ENCODE peak calls at places on chromosomes 16 and 17, in seven cellular contexts. One of them, this sample, is unnamed.

GRCh38 chr17:80124351-80124981 is 22.5 kb downstream of the EIF4A3 start:
- DNase-seq in amygdala: no peak
- DNase-seq in amniotic stem cell: no peak
- DNase-seq in hepatic stellate cell: peak; percentile 29
- DNase-seq in stimulated activated CD4-positive, alpha-beta T cell treated with anti-CD3 and anti-CD28 coated beads, Interleukin-2, amount 100 ng/mL, for 48 hours: no peak
- DNase-seq in kidney: no peak
- DNase-seq in Caco-2: peak; percentile 74
- DNase-seq in this sample: peak; percentile 54

GRCh38 chr17:78422872-78423588 is 44.6 kb downstream of the PGS1 start:
- DNase-seq in amygdala: no peak
- DNase-seq in amniotic stem cell: no peak
- DNase-seq in hepatic stellate cell: no peak
- DNase-seq in stimulated activated CD4-positive, alpha-beta T cell treated with anti-CD3 and anti-CD28 coated beads, Interleukin-2, amount 100 ng/mL, for 48 hours: no peak
- DNase-seq in kidney: no peak
- DNase-seq in Caco-2: no peak
- DNase-seq in this sample: no peak

GRCh38 chr17:17757391-17757791 is 76.1 kb downstream of the RAI1 start:
- DNase-seq in amygdala: no peak
- DNase-seq in amniotic stem cell: no peak
- DNase-seq in hepatic stellate cell: no peak
- DNase-seq in stimulated activated CD4-positive, alpha-beta T cell treated with anti-CD3 and anti-CD28 coated beads, Interleukin-2, amount 100 ng/mL, for 48 hours: no peak
- DNase-seq in kidney: peak; percentile 52
- DNase-seq in Caco-2: no peak
- DNase-seq in this sample: no peak

GRCh38 chr17:17685775-17686291 is 4.6 kb downstream of the RAI1 start:
- DNase-seq in amygdala: no peak
- DNase-seq in amniotic stem cell: peak; percentile 59
- DNase-seq in hepatic stellate cell: peak; percentile 73
- DNase-seq in stimulated activated CD4-positive, alpha-beta T cell treated with anti-CD3 and anti-CD28 coated beads, Interleukin-2, amount 100 ng/mL, for 48 hours: no peak
- DNase-seq in kidney: no peak
- DNase-seq in Caco-2: no peak
- DNase-seq in this sample: no peak

GRCh38 chr17:30235386-30236296 is at the start of gene SLC6A4:
- DNase-seq in amygdala: no peak
- DNase-seq in amniotic stem cell: no peak
- DNase-seq in hepatic stellate cell: peak; percentile 49
- DNase-seq in stimulated activated CD4-positive, alpha-beta T cell treated with anti-CD3 and anti-CD28 coated beads, Interleukin-2, amount 100 ng/mL, for 48 hours: no peak
- DNase-seq in kidney: no peak
- DNase-seq in Caco-2: peak; percentile 77
- DNase-seq in this sample: peak; percentile 76

GRCh38 chr17:10125761-10126553 is 72.4 kb downstream of the GAS7 start:
- DNase-seq in amygdala: no peak
- DNase-seq in amniotic stem cell: no peak
- DNase-seq in hepatic stellate cell: no peak
- DNase-seq in stimulated activated CD4-positive, alpha-beta T cell treated with anti-CD3 and anti-CD28 coated beads, Interleukin-2, amount 100 ng/mL, for 48 hours: no peak
- DNase-seq in kidney: peak; percentile 47
- DNase-seq in Caco-2: no peak
- DNase-seq in this sample: peak; percentile 70

GRCh38 chr17:78478757-78479297 is 98.4 kb downstream of the DNAH17 start:
- DNase-seq in amygdala: no peak
- DNase-seq in amniotic stem cell: no peak
- DNase-seq in hepatic stellate cell: no peak
- DNase-seq in stimulated activated CD4-positive, alpha-beta T cell treated with anti-CD3 and anti-CD28 coated beads, Interleukin-2, amount 100 ng/mL, for 48 hours: no peak
- DNase-seq in kidney: no peak
- DNase-seq in Caco-2: no peak
- DNase-seq in this sample: no peak

GRCh38 chr16:70790815-70791214 is 10.1 kb downstream of the VAC14 start:
- DNase-seq in amygdala: no peak
- DNase-seq in amniotic stem cell: no peak
- DNase-seq in hepatic stellate cell: no peak
- DNase-seq in stimulated activated CD4-positive, alpha-beta T cell treated with anti-CD3 and anti-CD28 coated beads, Interleukin-2, amount 100 ng/mL, for 48 hours: no peak
- DNase-seq in kidney: no peak
- DNase-seq in Caco-2: no peak
- DNase-seq in this sample: no peak

GRCh38 chr16:89720520-89720858 is 209 bp downstream of the VPS9D1 start:
- DNase-seq in amygdala: peak; percentile 42
- DNase-seq in amniotic stem cell: no peak
- DNase-seq in hepatic stellate cell: no peak
- DNase-seq in stimulated activated CD4-positive, alpha-beta T cell treated with anti-CD3 and anti-CD28 coated beads, Interleukin-2, amount 100 ng/mL, for 48 hours: no peak
- DNase-seq in kidney: peak; percentile 86
- DNase-seq in Caco-2: peak; percentile 81
- DNase-seq in this sample: no peak

GRCh38 chr17:50533720-50534148 is 1.2 kb downstream of the EPN3 start:
- DNase-seq in amygdala: peak; percentile 37
- DNase-seq in amniotic stem cell: no peak
- DNase-seq in hepatic stellate cell: no peak
- DNase-seq in stimulated activated CD4-positive, alpha-beta T cell treated with anti-CD3 and anti-CD28 coated beads, Interleukin-2, amount 100 ng/mL, for 48 hours: no peak
- DNase-seq in kidney: peak; percentile 86
- DNase-seq in Caco-2: no peak
- DNase-seq in this sample: no peak

GRCh38 chr16:48013476-48013875 is 142.3 kb downstream of the ABCC12 start:
- DNase-seq in amygdala: no peak
- DNase-seq in amniotic stem cell: no peak
- DNase-seq in hepatic stellate cell: no peak
- DNase-seq in stimulated activated CD4-positive, alpha-beta T cell treated with anti-CD3 and anti-CD28 coated beads, Interleukin-2, amount 100 ng/mL, for 48 hours: no peak
- DNase-seq in kidney: no peak
- DNase-seq in Caco-2: no peak
- DNase-seq in this sample: no peak

GRCh38 chr16:85054948-85055502 is 27.4 kb downstream of the KIAA0513 start:
- DNase-seq in amygdala: no peak
- DNase-seq in amniotic stem cell: no peak
- DNase-seq in hepatic stellate cell: no peak
- DNase-seq in stimulated activated CD4-positive, alpha-beta T cell treated with anti-CD3 and anti-CD28 coated beads, Interleukin-2, amount 100 ng/mL, for 48 hours: no peak
- DNase-seq in kidney: no peak
- DNase-seq in Caco-2: no peak
- DNase-seq in this sample: no peak

GRCh38 chr16:964696-965395 is 5.9 kb downstream of the LMF1 start:
- DNase-seq in amygdala: no peak
- DNase-seq in amniotic stem cell: no peak
- DNase-seq in hepatic stellate cell: no peak
- DNase-seq in stimulated activated CD4-positive, alpha-beta T cell treated with anti-CD3 and anti-CD28 coated beads, Interleukin-2, amount 100 ng/mL, for 48 hours: peak; percentile 67
- DNase-seq in kidney: peak; percentile 56
- DNase-seq in Caco-2: no peak
- DNase-seq in this sample: no peak

GRCh38 chr17:19424934-19425868 is 14.2 kb downstream of the RNF112 start:
- DNase-seq in amygdala: no peak
- DNase-seq in amniotic stem cell: no peak
- DNase-seq in hepatic stellate cell: no peak
- DNase-seq in stimulated activated CD4-positive, alpha-beta T cell treated with anti-CD3 and anti-CD28 coated beads, Interleukin-2, amount 100 ng/mL, for 48 hours: no peak
- DNase-seq in kidney: no peak
- DNase-seq in Caco-2: no peak
- DNase-seq in this sample: no peak

GRCh38 chr17:29243792-29244191 is 2.9 kb upstream of the CRYBA1 start:
- DNase-seq in amygdala: no peak
- DNase-seq in amniotic stem cell: no peak
- DNase-seq in hepatic stellate cell: peak; percentile 35
- DNase-seq in stimulated activated CD4-positive, alpha-beta T cell treated with anti-CD3 and anti-CD28 coated beads, Interleukin-2, amount 100 ng/mL, for 48 hours: no peak
- DNase-seq in kidney: no peak
- DNase-seq in Caco-2: peak; percentile 35
- DNase-seq in this sample: no peak

GRCh38 chr17:65515959-65516948 is 45.2 kb downstream of the AXIN2 start:
- DNase-seq in amygdala: no peak
- DNase-seq in amniotic stem cell: no peak
- DNase-seq in hepatic stellate cell: no peak
- DNase-seq in stimulated activated CD4-positive, alpha-beta T cell treated with anti-CD3 and anti-CD28 coated beads, Interleukin-2, amount 100 ng/mL, for 48 hours: no peak
- DNase-seq in kidney: no peak
- DNase-seq in Caco-2: peak; percentile 76
- DNase-seq in this sample: peak; percentile 78

GRCh38 chr17:56347646-56348045 is 194.4 kb downstream of the ANKFN1 start:
- DNase-seq in amygdala: no peak
- DNase-seq in amniotic stem cell: no peak
- DNase-seq in hepatic stellate cell: no peak
- DNase-seq in stimulated activated CD4-positive, alpha-beta T cell treated with anti-CD3 and anti-CD28 coated beads, Interleukin-2, amount 100 ng/mL, for 48 hours: no peak
- DNase-seq in kidney: no peak
- DNase-seq in Caco-2: no peak
- DNase-seq in this sample: no peak

GRCh38 chr17:31480904-31481782 is 89.7 kb downstream of the RAB11FIP4 start:
- DNase-seq in amygdala: no peak
- DNase-seq in amniotic stem cell: no peak
- DNase-seq in hepatic stellate cell: no peak
- DNase-seq in stimulated activated CD4-positive, alpha-beta T cell treated with anti-CD3 and anti-CD28 coated beads, Interleukin-2, amount 100 ng/mL, for 48 hours: no peak
- DNase-seq in kidney: no peak
- DNase-seq in Caco-2: no peak
- DNase-seq in this sample: no peak

GRCh38 chr16:88759245-88759975 is 25.6 kb downstream of the PIEZO1 start:
- DNase-seq in amygdala: no peak
- DNase-seq in amniotic stem cell: no peak
- DNase-seq in hepatic stellate cell: peak; percentile 69
- DNase-seq in stimulated activated CD4-positive, alpha-beta T cell treated with anti-CD3 and anti-CD28 coated beads, Interleukin-2, amount 100 ng/mL, for 48 hours: no peak
- DNase-seq in kidney: no peak
- DNase-seq in Caco-2: no peak
- DNase-seq in this sample: no peak

GRCh38 chr16:15510992-15511391 is 76.6 kb downstream of the BMERB1 start:
- DNase-seq in amygdala: no peak
- DNase-seq in amniotic stem cell: no peak
- DNase-seq in hepatic stellate cell: no peak
- DNase-seq in stimulated activated CD4-positive, alpha-beta T cell treated with anti-CD3 and anti-CD28 coated beads, Interleukin-2, amount 100 ng/mL, for 48 hours: no peak
- DNase-seq in kidney: no peak
- DNase-seq in Caco-2: peak; percentile 2
- DNase-seq in this sample: no peak

GRCh38 chr17:61409301-61410099 is 9.9 kb downstream of the TBX2 start:
- DNase-seq in amygdala: no peak
- DNase-seq in amniotic stem cell: no peak
- DNase-seq in hepatic stellate cell: peak; percentile 76
- DNase-seq in stimulated activated CD4-positive, alpha-beta T cell treated with anti-CD3 and anti-CD28 coated beads, Interleukin-2, amount 100 ng/mL, for 48 hours: no peak
- DNase-seq in kidney: peak; percentile 90
- DNase-seq in Caco-2: peak; percentile 88
- DNase-seq in this sample: peak; percentile 82

GRCh38 chr17:65324977-65325376 is 187.8 kb downstream of the RGS9 start:
- DNase-seq in amygdala: no peak
- DNase-seq in amniotic stem cell: no peak
- DNase-seq in hepatic stellate cell: no peak
- DNase-seq in stimulated activated CD4-positive, alpha-beta T cell treated with anti-CD3 and anti-CD28 coated beads, Interleukin-2, amount 100 ng/mL, for 48 hours: no peak
- DNase-seq in kidney: no peak
- DNase-seq in Caco-2: no peak
- DNase-seq in this sample: no peak

GRCh38 chr16:3912373-3912772 is 31.9 kb upstream of the CREBBP start:
- DNase-seq in amygdala: no peak
- DNase-seq in amniotic stem cell: no peak
- DNase-seq in hepatic stellate cell: no peak
- DNase-seq in stimulated activated CD4-positive, alpha-beta T cell treated with anti-CD3 and anti-CD28 coated beads, Interleukin-2, amount 100 ng/mL, for 48 hours: no peak
- DNase-seq in kidney: no peak
- DNase-seq in Caco-2: no peak
- DNase-seq in this sample: peak; percentile 50

GRCh38 chr16:11698271-11698689 is 30.0 kb downstream of the SNN start:
- DNase-seq in amygdala: no peak
- DNase-seq in amniotic stem cell: no peak
- DNase-seq in hepatic stellate cell: no peak
- DNase-seq in stimulated activated CD4-positive, alpha-beta T cell treated with anti-CD3 and anti-CD28 coated beads, Interleukin-2, amount 100 ng/mL, for 48 hours: no peak
- DNase-seq in kidney: no peak
- DNase-seq in Caco-2: no peak
- DNase-seq in this sample: no peak

GRCh38 chr16:12162151-12162559 is 185.6 kb downstream of the SNX29 start:
- DNase-seq in amygdala: no peak
- DNase-seq in amniotic stem cell: no peak
- DNase-seq in hepatic stellate cell: peak; percentile 62
- DNase-seq in stimulated activated CD4-positive, alpha-beta T cell treated with anti-CD3 and anti-CD28 coated beads, Interleukin-2, amount 100 ng/mL, for 48 hours: no peak
- DNase-seq in kidney: no peak
- DNase-seq in Caco-2: no peak
- DNase-seq in this sample: no peak

GRCh38 chr16:75263963-75264445 is 12.6 kb upstream of the BCAR1 start:
- DNase-seq in amygdala: no peak
- DNase-seq in amniotic stem cell: no peak
- DNase-seq in hepatic stellate cell: no peak
- DNase-seq in stimulated activated CD4-positive, alpha-beta T cell treated with anti-CD3 and anti-CD28 coated beads, Interleukin-2, amount 100 ng/mL, for 48 hours: no peak
- DNase-seq in kidney: peak; percentile 68
- DNase-seq in Caco-2: no peak
- DNase-seq in this sample: no peak

GRCh38 chr17:18261146-18261515 is 669 bp downstream of the MIEF2 start:
- DNase-seq in amygdala: no peak
- DNase-seq in amniotic stem cell: peak; percentile 60
- DNase-seq in hepatic stellate cell: peak; percentile 81
- DNase-seq in stimulated activated CD4-positive, alpha-beta T cell treated with anti-CD3 and anti-CD28 coated beads, Interleukin-2, amount 100 ng/mL, for 48 hours: peak; percentile 32
- DNase-seq in kidney: peak; percentile 95
- DNase-seq in Caco-2: peak; percentile 52
- DNase-seq in this sample: no peak

This sample was measured in posterior vena cava.